ENCODE peak calls at places on chromosomes 3 and 15, in five cellular contexts. I is heart right ventricle, K is fibroblast of pulmonary artery, A is Right ventricle myocardium superior, W is HCT116. J is an unnamed sample.

GRCh38 chr3:193910886-193911738 is 224.8 kb upstream of the HES1 start:
- DNase-seq in I (no peak), K (no peak), A (no peak), W (no peak), J (no peak)

GRCh38 chr3:111761309-111761795 is 97.7 kb upstream of the PHLDB2 start:
- DNase-seq in I (no peak), K (peak), A (no peak), W (no peak), J (peak)

GRCh38 chr3:39267631-39268553 is 11.9 kb downstream of the CX3CR1 start:
- DNase-seq in I (no peak), K (no peak), A (no peak), W (no peak), J (no peak)

GRCh38 chr3:160400048-160400630 is 689 bp downstream of the SMC4 start:
- DNase-seq in I (peak), K (peak), A (peak), W (no peak), J (peak)

GRCh38 chr3:194935061-194935460 is 249.4 kb downstream of the FAM43A start:
- DNase-seq in I (no peak), K (no peak), A (peak), W (no peak), J (no peak)

GRCh38 chr15:80423215-80423614 is 19.0 kb downstream of the ARNT2 start:
- DNase-seq in I (no peak), K (peak), A (no peak), W (no peak), J (peak)

GRCh38 chr15:74244818-74245341 is 8.8 kb downstream of the CCDC33 start:
- DNase-seq in I (no peak), K (no peak), A (no peak), W (no peak), J (no peak)

GRCh38 chr15:44286814-44287555 is 1.5 kb upstream of the GOLM2 start:
- DNase-seq in I (no peak), K (no peak), A (no peak), W (no peak), J (peak)

GRCh38 chr3:15923640-15924405 is 126.0 kb upstream of the ANKRD28 start:
- DNase-seq in I (no peak), K (no peak), A (no peak), W (no peak), J (no peak)

GRCh38 chr3:131033480-131034080 is 6.9 kb downstream of the NEK11 start:
- DNase-seq in I (no peak), K (peak), A (no peak), W (peak), J (peak)

GRCh38 chr15:80173022-80173759 is 20.4 kb downstream of the FAH start:
- DNase-seq in I (peak), K (peak), A (peak), W (peak), J (peak)

GRCh38 chr3:56806407-56806806 is 4.7 kb upstream of the ARHGEF3 start:
- DNase-seq in I (no peak), K (no peak), A (no peak), W (no peak), J (no peak)

GRCh38 chr3:29644261-29644660 is 363.4 kb downstream of the RBMS3 start:
- DNase-seq in I (no peak), K (no peak), A (no peak), W (no peak), J (peak)

GRCh38 chr15:44598892-44599291 is 61.9 kb downstream of the EIF3J start:
- DNase-seq in I (no peak), K (peak), A (no peak), W (no peak), J (peak)

GRCh38 chr3:140715035-140715434 is 37.2 kb downstream of the TRIM42 start:
- DNase-seq in I (no peak), K (no peak), A (no peak), W (no peak), J (no peak)

GRCh38 chr15:62545392-62546227 is 380.5 kb upstream of the C2CD4B start:
- DNase-seq in I (peak), K (peak), A (no peak), W (no peak), J (peak)

GRCh38 chr3:69273895-69274294 is 112.0 kb downstream of the FRMD4B start:
- DNase-seq in I (no peak), K (peak), A (no peak), W (no peak), J (no peak)

GRCh38 chr15:74845208-74845568 is 2.2 kb upstream of the ULK3 start:
- DNase-seq in I (no peak), K (no peak), A (no peak), W (no peak), J (no peak)

GRCh38 chr3:127439621-127440020 is 150.9 kb downstream of the TPRA1 start:
- DNase-seq in I (no peak), K (no peak), A (no peak), W (no peak), J (no peak)

GRCh38 chr3:129934234-129935123 is 40.0 kb upstream of the TRH start:
- DNase-seq in I (no peak), K (peak), A (peak), W (peak), J (peak)